ENCODE peak calls at places on chromosomes 1 and 21, in nine cellular contexts. K, A, I, B, C, R, M, E and F are unnamed samples.
A peak's percentile ranks its signal among the peaks of the same experiment; 100 is the strongest.

GRCh38 chr1:80059940-80060339 is 1053.4 kb upstream of the ADGRL4 start:
- DNase-seq in K (no peak), A (no peak), I (no peak), B (no peak), C (no peak), R (no peak), M (no peak), E (no peak), F (no peak)

GRCh38 chr1:220696863-220697231 is 6.7 kb downstream of the C1orf115 start:
- DNase-seq in K (no peak), A (no peak), I (peak; percentile 53), B (no peak), C (peak; percentile 40), R (no peak), M (no peak), E (no peak), F (peak; percentile 78)

GRCh38 chr21:43341349-43342163 is 85.4 kb downstream of the SIK1 start:
- DNase-seq in K (no peak), A (no peak), I (no peak), B (no peak), C (no peak), R (no peak), M (no peak), E (no peak), F (no peak)

GRCh38 chr1:219312967-219313366 is 139.3 kb downstream of the LYPLAL1 start:
- DNase-seq in K (no peak), A (peak; percentile 95), I (no peak), B (no peak), C (no peak), R (no peak), M (no peak), E (no peak), F (no peak)

GRCh38 chr1:173669491-173669941 is at the start of gene ANKRD45:
- DNase-seq in K (no peak), A (peak; percentile 22), I (peak; percentile 86), B (peak; percentile 54), C (peak; percentile 25), R (no peak), M (peak; percentile 66), E (no peak), F (peak; percentile 53)

GRCh38 chr1:230248876-230249275 is 177.3 kb downstream of the PGBD5 start:
- DNase-seq in K (no peak), A (peak; percentile 58), I (peak; percentile 14), B (no peak), C (no peak), R (no peak), M (no peak), E (no peak), F (no peak)

GRCh38 chr1:245493029-245493428 is 338.2 kb downstream of the KIF26B start:
- DNase-seq in K (no peak), A (no peak), I (no peak), B (no peak), C (no peak), R (no peak), M (no peak), E (no peak), F (no peak)

GRCh38 chr1:17831619-17832018 is 76.5 kb downstream of the ACTL8 start:
- DNase-seq in K (no peak), A (peak; percentile 69), I (peak; percentile 76), B (peak; percentile 50), C (no peak), R (no peak), M (peak; percentile 22), E (no peak), F (no peak)

GRCh38 chr1:32337855-32338636 is 2.0 kb upstream of the MARCKSL1 start:
- DNase-seq in K (peak; percentile 68), A (no peak), I (peak; percentile 94), B (peak; percentile 53), C (peak; percentile 80), R (no peak), M (no peak), E (peak; percentile 26), F (peak; percentile 97)

GRCh38 chr1:155598842-155599331 is 11.1 kb upstream of the MSTO1 start:
- DNase-seq in K (no peak), A (peak; percentile 53), I (peak; percentile 78), B (no peak), C (no peak), R (no peak), M (no peak), E (no peak), F (peak; percentile 48)

GRCh38 chr1:26794391-26794790 is 6.6 kb downstream of the PIGV start:
- DNase-seq in K (peak; percentile 6), A (no peak), I (no peak), B (no peak), C (no peak), R (no peak), M (no peak), E (no peak), F (no peak)

GRCh38 chr1:64163972-64164371 is 39.5 kb upstream of the UBE2U start:
- DNase-seq in K (no peak), A (peak; percentile 73), I (no peak), B (no peak), C (no peak), R (no peak), M (no peak), E (no peak), F (peak; percentile 15)

GRCh38 chr1:147771216-147772125 is 11.1 kb upstream of the GJA5 start:
- DNase-seq in K (peak; percentile 6), A (peak; percentile 69), I (peak; percentile 61), B (no peak), C (no peak), R (no peak), M (no peak), E (no peak), F (no peak)

GRCh38 chr1:177488722-177489121 is 318.0 kb downstream of the BRINP2 start:
- DNase-seq in K (no peak), A (peak; percentile 3), I (no peak), B (no peak), C (no peak), R (no peak), M (no peak), E (no peak), F (no peak)

GRCh38 chr1:30464187-30464617 is 259.2 kb downstream of the MATN1 start:
- DNase-seq in K (no peak), A (no peak), I (no peak), B (no peak), C (no peak), R (no peak), M (no peak), E (no peak), F (no peak)

GRCh38 chr1:24118410-24119242 is 6.7 kb upstream of the MYOM3 start:
- DNase-seq in K (no peak), A (no peak), I (no peak), B (no peak), C (no peak), R (no peak), M (no peak), E (no peak), F (no peak)

GRCh38 chr1:211488641-211489040 is 3.3 kb downstream of the RD3 start:
- DNase-seq in K (no peak), A (no peak), I (no peak), B (no peak), C (no peak), R (no peak), M (no peak), E (no peak), F (no peak)

GRCh38 chr1:61356995-61357394 is 274.6 kb downstream of the NFIA start:
- DNase-seq in K (no peak), A (no peak), I (no peak), B (no peak), C (no peak), R (no peak), M (no peak), E (no peak), F (no peak)

GRCh38 chr1:213982814-213983588 is 4.8 kb upstream of the PROX1 start:
- DNase-seq in K (no peak), A (no peak), I (peak; percentile 86), B (peak; percentile 51), C (peak; percentile 40), R (no peak), M (no peak), E (no peak), F (no peak)

GRCh38 chr1:171636141-171636540 is 14.1 kb downstream of the MYOCOS start:
- DNase-seq in K (no peak), A (no peak), I (no peak), B (no peak), C (no peak), R (no peak), M (no peak), E (no peak), F (no peak)

GRCh38 chr1:83959824-83960441 is 39.0 kb downstream of the TTLL7 start:
- DNase-seq in K (no peak), A (peak; percentile 87), I (no peak), B (no peak), C (no peak), R (no peak), M (no peak), E (no peak), F (no peak)